ENCODE peak calls at places on chromosome X, in five cellular contexts. O is ovary, D is stomach, V is sigmoid colon, F is A549. Y is an unnamed sample.

GRCh38 chrX:131393426-131393825 is 104.3 kb upstream of the IGSF1 start:
- DNase-seq in D (no peak), F (no peak), V (no peak), O (no peak), Y (no peak)

GRCh38 chrX:35733879-35734278 is 64.3 kb upstream of the MAGEB16 start:
- DNase-seq in O (no peak), V (no peak), F (no peak), D (no peak), Y (no peak)

GRCh38 chrX:17456526-17456925 is 81.5 kb downstream of the NHS start:
- DNase-seq in D (no peak), V (no peak), F (no peak), O (no peak), Y (no peak)

GRCh38 chrX:53227224-53227765 is 2.3 kb upstream of the KDM5C start:
- DNase-seq in F (no peak), D (no peak), V (no peak), O (no peak), Y (no peak)

GRCh38 chrX:118226060-118226428 is 109.4 kb upstream of the KLHL13 start:
- DNase-seq in O (no peak), V (no peak), D (no peak), F (peak; percentile 4), Y (no peak)

GRCh38 chrX:12548746-12549145 is 242.5 kb upstream of the PRPS2 start:
- DNase-seq in O (no peak), F (peak; percentile 19), D (no peak), V (no peak), Y (no peak)

GRCh38 chrX:85544609-85545008 is 165.1 kb upstream of the POF1B start:
- DNase-seq in V (no peak), F (no peak), O (no peak), D (no peak), Y (no peak)

GRCh38 chrX:131762802-131763234 is 218.9 kb downstream of the OR13H1 start:
- DNase-seq in O (no peak), F (peak; percentile 87), V (peak; percentile 75), D (peak; percentile 48), Y (no peak)

GRCh38 chrX:54042609-54043010 is 1.7 kb downstream of the PHF8 start:
- DNase-seq in F (peak; percentile 41), O (peak; percentile 67), V (peak; percentile 68), D (no peak), Y (peak; percentile 89)

GRCh38 chrX:10350991-10351390 is 194.2 kb downstream of the CLCN4 start:
- DNase-seq in V (no peak), F (no peak), O (no peak), D (no peak), Y (no peak)

GRCh38 chrX:139106111-139106510 is 394.6 kb upstream of the FGF13 start:
- DNase-seq in O (no peak), F (no peak), V (no peak), D (no peak), Y (no peak)

GRCh38 chrX:136822337-136823095 is 41.8 kb upstream of the ARHGEF6 start:
- DNase-seq in O (no peak), V (no peak), D (no peak), F (no peak), Y (no peak)

GRCh38 chrX:120115438-120115963 is at the start of gene RHOXF1:
- DNase-seq in O (no peak), V (no peak), D (no peak), F (no peak), Y (no peak)

GRCh38 chrX:21705215-21705614 is 47.1 kb upstream of the KLHL34 start:
- DNase-seq in O (no peak), D (no peak), V (no peak), F (no peak), Y (no peak)

GRCh38 chrX:80285131-80285773 is 135.0 kb upstream of the TENT5D start:
- DNase-seq in F (peak; percentile 53), O (no peak), V (no peak), D (no peak), Y (no peak)

GRCh38 chrX:57286507-57287251 is at the start of gene FAAH2:
- DNase-seq in O (no peak), V (no peak), D (peak; percentile 77), F (peak; percentile 30), Y (no peak)

GRCh38 chrX:120308558-120308957 is 2.7 kb downstream of the TMEM255A start:
- DNase-seq in V (no peak), O (peak; percentile 53), F (no peak), D (no peak), Y (no peak)

GRCh38 chrX:119899125-119899524 is 3.4 kb downstream of the AKAP14 start:
- DNase-seq in V (no peak), F (no peak), O (no peak), D (no peak), Y (no peak)

GRCh38 chrX:119105826-119106225 is 21.8 kb downstream of the KIAA1210 start:
- DNase-seq in D (no peak), O (no peak), V (no peak), F (no peak), Y (no peak)

GRCh38 chrX:135086197-135086854 is 34.0 kb downstream of the ETDB start:
- DNase-seq in V (no peak), F (peak; percentile 66), O (no peak), D (peak; percentile 31), Y (no peak)

GRCh38 chrX:53686151-53686885 is at the start of gene HUWE1:
- DNase-seq in V (peak; percentile 89), O (peak; percentile 86), D (peak; percentile 80), F (peak; percentile 86), Y (peak; percentile 92)

DNA sequence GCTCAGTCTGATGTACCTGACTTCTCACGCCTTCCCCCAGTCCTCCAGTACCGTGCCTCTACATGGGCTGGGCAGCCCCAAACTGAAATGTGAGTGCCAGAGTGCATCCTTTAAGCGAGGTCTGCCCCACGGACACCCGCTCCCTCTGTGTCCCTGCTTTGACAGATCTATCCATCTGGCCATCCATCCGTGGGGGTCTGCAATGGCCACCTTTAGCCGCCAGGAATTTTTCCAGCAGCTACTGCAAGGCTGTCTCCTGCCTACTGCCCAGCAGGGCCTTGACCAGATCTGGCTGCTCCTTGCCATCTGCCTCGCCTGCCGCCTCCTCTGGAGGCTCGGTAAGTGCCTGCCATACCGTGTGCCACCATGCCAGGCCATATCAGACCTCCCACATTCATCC is 827 bp downstream of the PORCN start:
- DNase-seq in F (no peak), O (no peak), D (no peak), V (no peak), Y (no peak)
- H3K4me3 ChIP-seq in F (peak overlapping the region; percentile 81), O (peak overlapping the region; percentile 75), D (peak overlapping the region; percentile 64), V (peak overlapping the region; percentile 64), Y (peak overlapping the region; percentile 71)

GRCh38 chrX:109511113-109511512 is 25.5 kb upstream of the NXT2 start:
- DNase-seq in D (no peak), O (no peak), V (no peak), F (no peak), Y (no peak)

GRCh38 chrX:109508915-109509314 is 27.0 kb upstream of the GUCY2F start:
- DNase-seq in D (no peak), O (no peak), V (no peak), F (no peak), Y (no peak)
- TF ChIP-seq CTCF in D (no peak), O (no peak), V (no peak), F (no peak), Y (no peak)

GRCh38 chrX:78945186-78945912 is at the start of gene P2RY10:
- DNase-seq in D (no peak), V (no peak), O (no peak), F (no peak), Y (no peak)
- TF ChIP-seq EP300 in D (no peak), V (no peak), O (no peak), F (no peak), Y (no peak)

DNA sequence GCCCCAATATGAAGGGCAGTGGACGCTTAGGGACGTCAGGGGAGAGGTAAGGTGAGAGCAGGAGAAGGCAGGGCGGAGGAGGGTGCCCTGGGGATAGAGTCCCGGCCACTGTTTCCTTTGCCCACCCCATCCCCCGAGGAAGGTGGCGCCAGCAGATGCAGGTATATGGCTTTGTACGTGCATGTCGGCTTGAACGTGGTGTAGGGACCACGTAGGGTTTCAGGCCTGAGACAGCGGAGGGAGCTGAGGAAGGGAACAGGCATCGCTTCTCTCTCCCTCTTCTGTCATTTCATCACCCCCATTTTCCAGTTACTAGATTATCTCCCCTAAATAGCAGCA is 97.9 kb downstream of the PHKA2 start:
- DNase-seq in V (no peak), O (no peak), F (no peak), D (no peak), Y (no peak)
- H3K4me3 ChIP-seq in V (peak overlapping the region; percentile 17), O (peak overlapping the region; percentile 34), F (peak overlapping the region; percentile 35), D (peak overlapping the region; percentile 42), Y (peak overlapping the region; percentile 45)

DNA sequence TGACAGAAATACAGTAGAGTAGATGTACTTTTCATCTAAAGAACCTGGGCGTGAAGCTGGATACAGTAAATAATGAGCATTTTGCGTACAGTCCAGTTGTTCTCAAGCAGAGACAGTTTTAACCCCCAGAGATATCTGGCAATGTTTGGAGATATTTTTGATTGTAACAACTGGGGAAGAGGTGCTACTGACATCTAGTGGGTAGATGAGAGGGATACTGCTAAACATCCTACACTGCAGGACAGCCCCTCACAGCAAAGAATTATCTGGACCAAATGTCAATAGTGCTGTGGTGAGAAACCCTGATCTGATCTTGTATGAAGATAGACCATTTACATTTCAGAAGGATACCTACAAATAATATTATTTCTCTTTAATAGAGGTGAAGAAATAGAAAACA is 200.2 kb upstream of the FAM47A start:
- DNase-seq in D (no peak), O (no peak), F (peak; percentile 3), V (no peak), Y (no peak)
- TF ChIP-seq CTCF in D (no peak), O (no peak), F (no peak), V (no peak), Y (no peak)

GRCh38 chrX:45758319-45758718 is 557.6 kb upstream of the DIPK2B start:
- DNase-seq in F (no peak), D (no peak), O (no peak), V (no peak), Y (no peak)
- TF ChIP-seq EP300 in F (no peak), D (no peak), O (no peak), V (no peak), Y (no peak)

GRCh38 chrX:153644356-153645125 is 2.5 kb upstream of the DUSP9 start:
- DNase-seq in O (peak; percentile 26), F (peak; percentile 59), V (peak; percentile 59), D (no peak), Y (no peak)
- H3K4me3 ChIP-seq in O (no peak overlapping the region), F (peak overlapping the region; percentile 59), V (no peak overlapping the region), D (no peak overlapping the region), Y (no peak overlapping the region)

GRCh38 chrX:26778320-26778888 is 562.4 kb downstream of the MAGEB5 start:
- DNase-seq in F (peak; percentile 1), O (no peak), V (no peak), D (no peak), Y (no peak)
- TF ChIP-seq CTCF in F (no peak), O (no peak), V (no peak), D (no peak), Y (no peak)

GRCh38 chrX:107673933-107674479 is 45.7 kb downstream of the PRPS1 start:
- DNase-seq in O (peak; percentile 71), V (peak; percentile 93), D (peak; percentile 87), F (no peak), Y (peak; percentile 95)
- TF ChIP-seq EP300 in O (peak; percentile 77), V (peak; percentile 58), D (peak; percentile 83), F (no peak), Y (peak; percentile 71)